ENCODE peak calls at places on chromosome 5, in nine cellular contexts. T, I, J, P, K, L, W, X and H are unnamed samples.
A peak's percentile ranks its signal among the peaks of the same experiment; 100 is the strongest.

GRCh38 chr5:75566710-75567309 is 44.4 kb upstream of the ANKDD1B start:
- DNase-seq in J (no peak), I (no peak), K (no peak), L (no peak), X (peak; percentile 52), T (no peak), W (no peak), P (no peak), H (no peak)

GRCh38 chr5:180085837-180086236 is 14.3 kb upstream of the RNF130 start:
- DNase-seq in X (no peak), T (no peak), L (no peak), I (no peak), J (no peak), P (no peak), W (no peak), K (no peak), H (no peak)

GRCh38 chr5:352639-353598 is 31.4 kb downstream of the AHRR start:
- DNase-seq in X (no peak), T (no peak), J (no peak), L (no peak), I (no peak), K (no peak), W (no peak), P (no peak), H (no peak)

GRCh38 chr5:110925398-110925797 is 146.1 kb upstream of the TSLP start:
- DNase-seq in K (no peak), J (no peak), T (no peak), W (no peak), X (no peak), P (no peak), L (no peak), I (no peak), H (no peak)

GRCh38 chr5:9467199-9468069 is 78.4 kb downstream of the SEMA5A start:
- DNase-seq in I (no peak), J (no peak), T (no peak), X (peak; percentile 72), L (no peak), K (peak; percentile 47), W (no peak), P (no peak), H (no peak)

GRCh38 chr5:152051499-152052454 is 127.1 kb upstream of the GLRA1 start:
- DNase-seq in I (no peak), T (no peak), W (no peak), L (no peak), K (no peak), J (no peak), P (no peak), X (no peak), H (no peak)

GRCh38 chr5:2656186-2656585 is 95.3 kb downstream of the IRX2 start:
- DNase-seq in T (no peak), J (no peak), W (no peak), L (no peak), X (no peak), I (no peak), K (no peak), P (no peak), H (no peak)

GRCh38 chr5:10844016-10844415 is 83.0 kb upstream of the DAP start:
- DNase-seq in L (no peak), I (no peak), X (no peak), W (no peak), J (no peak), P (no peak), T (no peak), K (no peak), H (no peak)

DNA sequence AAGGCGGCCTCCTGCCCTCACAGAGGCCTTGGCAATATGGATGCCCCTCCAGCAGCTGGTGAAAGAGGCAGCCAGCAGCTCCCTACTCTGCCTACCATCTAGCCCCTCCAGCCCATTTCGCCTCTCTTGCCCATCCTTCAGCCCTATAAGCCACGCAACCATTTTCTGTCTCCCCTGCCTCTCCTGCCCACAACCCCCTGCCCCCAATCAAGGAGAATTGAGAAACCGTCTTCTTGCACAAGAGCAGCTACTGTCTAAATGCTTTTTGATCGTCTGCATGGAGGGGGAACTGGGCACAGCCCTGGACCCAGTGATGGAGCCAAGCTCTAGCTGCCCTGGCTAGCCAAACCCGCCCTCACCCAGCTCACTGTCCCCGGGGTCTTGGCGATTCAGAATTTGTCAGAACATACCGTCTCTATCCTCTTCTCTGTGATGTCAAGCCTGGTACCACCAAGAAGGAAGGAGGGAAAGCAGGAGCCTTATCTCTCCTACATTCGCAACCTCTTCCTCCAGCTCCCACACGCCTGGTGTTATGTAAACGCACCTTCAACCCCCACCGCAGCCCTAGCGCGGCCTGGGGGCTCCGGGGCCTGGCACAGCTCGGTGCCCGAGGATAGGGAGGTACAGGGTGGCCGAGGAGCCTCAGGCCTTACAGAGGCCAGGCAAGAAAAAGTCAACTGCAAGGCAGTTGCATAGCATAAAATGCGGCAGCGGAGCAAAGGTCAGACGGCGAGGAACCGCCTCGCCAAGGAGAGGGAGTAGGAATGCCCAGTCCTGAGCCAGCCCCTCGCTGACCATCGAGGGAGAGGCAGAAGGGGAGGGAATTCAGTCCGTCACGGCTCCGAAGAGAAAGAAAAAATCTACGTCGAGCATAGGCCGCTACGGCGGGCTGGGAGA is 1.1 kb downstream of the SPRY4 start:
- DNase-seq in J (peak; percentile 44), K (peak; percentile 50), X (no peak), L (peak; percentile 29), W (peak; percentile 21), I (peak; percentile 22), T (no peak), P (peak; percentile 77), H (no peak)
- H3K4me3 ChIP-seq in J (peak overlapping the region; percentile 57), K (peak overlapping the region; percentile 76), X (peak overlapping the region; percentile 85), L (peak overlapping the region; percentile 96), W (peak overlapping the region; percentile 50), I (peak overlapping the region; percentile 38), T (peak overlapping the region; percentile 58), P (peak overlapping the region; percentile 66), H (peak overlapping the region; percentile 63)

GRCh38 chr5:34500236-34500836 is 155.8 kb upstream of the RAI14 start:
- DNase-seq in J (no peak), P (no peak), X (no peak), L (no peak), I (no peak), W (no peak), T (no peak), K (no peak), H (no peak)

GRCh38 chr5:34497031-34497808 is 158.9 kb upstream of the RAI14 start:
- DNase-seq in L (peak; percentile 75), W (peak; percentile 76), J (no peak), I (no peak), P (peak; percentile 30), X (no peak), K (no peak), T (no peak), H (no peak)

GRCh38 chr5:34501033-34501432 is 155.1 kb upstream of the RAI14 start:
- DNase-seq in K (no peak), I (no peak), P (no peak), W (no peak), X (no peak), T (no peak), J (no peak), L (no peak), H (no peak)

GRCh38 chr5:34498582-34498981 is 157.5 kb upstream of the RAI14 start:
- DNase-seq in L (no peak), I (no peak), J (no peak), P (no peak), X (no peak), K (no peak), T (no peak), W (no peak), H (no peak)

DNA sequence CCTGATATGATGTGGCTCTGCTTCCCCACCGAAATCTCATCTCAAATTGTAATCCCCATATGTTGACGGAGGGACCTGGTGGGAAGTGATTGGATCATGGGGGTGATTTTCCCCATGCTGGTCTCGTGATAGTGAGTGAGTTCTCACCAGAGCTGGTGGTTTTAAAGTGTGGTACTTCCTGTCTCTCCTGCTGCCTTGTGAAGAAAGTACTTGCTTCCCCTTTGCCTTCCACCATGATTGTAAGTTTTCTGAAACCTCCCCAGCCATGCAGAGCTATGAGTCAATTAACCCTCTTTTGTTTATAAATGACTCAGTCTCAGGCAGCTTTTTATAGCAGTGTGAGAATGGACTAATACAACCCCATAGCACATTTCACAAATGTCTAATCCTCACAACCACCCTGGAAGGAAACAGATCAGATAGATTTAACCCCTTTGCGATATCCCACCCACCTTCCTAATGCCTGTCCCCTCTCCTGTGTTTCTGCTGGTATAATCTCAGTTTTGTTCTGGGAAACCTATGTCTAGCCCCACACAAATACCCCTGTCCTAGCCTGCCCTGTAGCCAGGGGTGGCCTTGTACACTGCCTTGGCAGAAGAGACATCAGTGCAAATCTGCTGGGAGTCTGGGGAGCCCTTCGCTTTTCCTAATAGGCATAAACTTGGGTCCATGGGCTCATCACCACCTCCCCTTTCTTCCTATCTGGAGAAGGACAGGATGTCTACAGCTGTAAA is 157.0 kb upstream of the RAI14 start:
- DNase-seq in J (no peak), L (no peak), X (no peak), P (no peak), W (no peak), T (no peak), K (no peak), I (no peak), H (no peak)
- H3K27ac ChIP-seq in J (peak overlapping the region; percentile 70), L (no peak overlapping the region), X (peak overlapping the region; percentile 40), P (peak overlapping the region; percentile 76), W (peak overlapping the region; percentile 59), T (no peak overlapping the region), K (peak overlapping the region; percentile 47), I (no peak overlapping the region), H (no peak overlapping the region)

DNA sequence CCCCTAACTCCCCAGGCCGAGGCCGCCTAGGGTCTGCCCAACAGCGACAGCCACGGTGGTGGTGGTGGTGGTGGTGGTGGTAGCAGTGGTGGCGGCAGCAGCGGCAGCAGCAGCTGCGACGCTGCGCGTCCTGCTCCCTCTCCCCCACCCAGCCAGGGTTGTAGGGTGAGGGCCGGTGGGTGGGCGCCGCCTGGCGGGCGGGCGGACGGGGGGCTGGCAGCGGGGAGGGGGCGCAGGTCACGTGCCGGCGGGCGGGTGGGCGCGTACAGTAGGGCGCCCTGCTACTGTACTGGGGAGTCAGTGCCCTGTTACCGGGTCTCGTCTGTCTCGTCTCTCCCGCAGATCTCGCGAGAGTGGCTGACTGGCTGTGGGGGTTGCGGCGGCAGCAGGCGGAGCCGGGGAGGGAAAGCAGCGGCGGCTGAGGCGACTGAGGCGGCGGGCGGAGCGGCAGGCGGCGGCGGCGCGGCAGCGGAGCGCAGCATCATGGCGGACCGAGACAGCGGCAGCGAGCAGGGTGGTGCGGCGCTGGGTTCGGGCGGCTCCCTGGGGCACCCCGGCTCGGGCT is at the start of gene PURA:
- DNase-seq in P (peak; percentile 97), L (peak; percentile 96), I (peak; percentile 96), W (peak; percentile 96), X (peak; percentile 76), J (peak; percentile 97), K (peak; percentile 96), T (peak; percentile 96), H (peak; percentile 98)
- TF ChIP-seq CTCF in P (no peak), L (no peak), I (no peak), W (no peak), X (no peak), J (no peak), K (peak; percentile 36), T (no peak), H (no peak)

GRCh38 chr5:172284275-172284971 is 859 bp upstream of the UBTD2 start:
- DNase-seq in K (peak; percentile 59), X (no peak), J (no peak), T (no peak), L (no peak), I (no peak), W (peak; percentile 63), P (no peak), H (peak; percentile 67)

GRCh38 chr5:172283862-172284274 is 304 bp upstream of the UBTD2 start:
- DNase-seq in T (peak; percentile 79), J (peak; percentile 83), W (peak; percentile 68), I (peak; percentile 90), X (no peak), K (peak; percentile 87), L (peak; percentile 90), P (peak; percentile 87), H (peak; percentile 91)

GRCh38 chr5:172288465-172288864 is 4.9 kb upstream of the UBTD2 start:
- DNase-seq in T (no peak), J (no peak), L (no peak), W (no peak), X (no peak), P (no peak), I (no peak), K (no peak), H (no peak)

GRCh38 chr5:172283020-172283861 is at the start of gene UBTD2:
- DNase-seq in T (peak; percentile 81), P (peak; percentile 88), L (peak; percentile 88), X (no peak), W (peak; percentile 75), K (peak; percentile 88), J (peak; percentile 86), I (peak; percentile 87), H (peak; percentile 85)

DNA sequence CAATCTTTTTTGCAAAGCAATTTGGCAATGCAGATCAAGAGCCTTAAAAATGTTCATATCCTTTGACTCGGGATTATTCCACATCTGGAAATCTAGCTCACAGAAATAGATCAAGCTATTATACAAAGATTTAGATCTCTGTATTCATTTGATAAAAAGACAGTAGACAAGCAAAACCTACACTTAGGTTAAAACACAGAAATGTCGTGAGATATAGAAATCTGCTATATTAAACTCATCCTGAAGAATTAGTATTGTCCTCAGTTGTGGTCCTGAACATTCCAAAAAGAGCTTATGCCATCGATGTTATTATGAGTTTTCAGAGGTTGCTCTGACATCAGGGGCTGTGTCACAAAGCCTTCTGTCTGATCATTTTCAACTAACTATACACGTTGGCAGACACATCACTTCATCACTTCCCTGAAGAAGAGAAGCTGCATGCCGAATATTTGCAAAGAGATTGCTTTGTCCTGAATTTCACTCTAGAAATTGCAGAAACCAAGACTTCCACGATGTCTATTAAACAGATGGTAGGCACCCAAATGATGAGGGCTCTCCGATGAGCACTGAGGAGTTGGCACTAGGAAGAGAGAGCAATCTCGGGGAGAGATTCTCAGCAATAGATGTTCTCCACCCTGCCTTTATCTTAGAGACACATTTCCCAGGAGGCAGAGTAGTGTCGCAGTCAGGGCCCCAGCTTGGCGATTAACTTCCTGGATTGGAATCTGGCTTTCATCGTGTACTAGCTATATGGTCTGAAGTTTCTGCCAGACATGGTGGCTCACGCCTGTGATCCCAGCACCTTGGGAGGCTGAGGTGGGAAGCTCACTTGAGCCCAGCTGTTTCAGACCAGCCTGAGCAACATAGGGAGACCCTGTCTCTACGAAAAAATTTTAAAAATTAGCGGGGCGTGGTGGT is 1.9 kb upstream of the UBTD2 start:
- DNase-seq in L (no peak), T (no peak), K (no peak), X (no peak), P (no peak), I (no peak), W (no peak), J (no peak), H (no peak)
- H3K4me3 ChIP-seq in L (peak overlapping the region; percentile 99), T (no peak overlapping the region), K (peak overlapping the region; percentile 92), X (no peak overlapping the region), P (peak overlapping the region; percentile 82), I (no peak overlapping the region), W (no peak overlapping the region), J (no peak overlapping the region), H (no peak overlapping the region)